ENCODE peak calls at places on chromosomes 12 and 14, in eight cellular contexts. T is Peyer's patch, G is uterus, O is testis, L is endothelial cell of umbilical vein, B is stomach, R is suprapubic skin, Q is prostate gland. V is an unnamed sample. For H3K9me3, the result is how much of the 10 kb centered on the place peaks cover.

GRCh38 chr14:90487031-90487430 is 90.2 kb downstream of the CALM1 start:
- DNase-seq in T (no peak), G (no peak), O (no peak), L (peak), B (no peak), R (no peak), Q (no peak), V (no peak)

GRCh38 chr12:14970467-14970866 is 2.4 kb upstream of the PDE6H start:
- DNase-seq in T (no peak), G (no peak), O (no peak), L (no peak), B (no peak), R (no peak), Q (no peak), V (no peak)

GRCh38 chr12:85179680-85180300 is 100.2 kb upstream of the ALX1 start:
- DNase-seq in T (no peak), G (no peak), O (no peak), L (peak), B (no peak), R (no peak), Q (no peak), V (no peak)

GRCh38 chr14:73723411-73723798 is 9.2 kb upstream of the PNMA1 start:
- DNase-seq in T (no peak), G (no peak), O (no peak), L (no peak), B (no peak), R (no peak), Q (no peak), V (no peak)

GRCh38 chr12:53964315-53964713 is 8.6 kb upstream of the HOXC11 start:
- DNase-seq in T (no peak), G (no peak), O (no peak), L (no peak), B (no peak), R (no peak), Q (no peak), V (no peak)

GRCh38 chr12:78002878-78003277 is 172.2 kb downstream of the NAV3 start:
- DNase-seq in T (no peak), G (no peak), O (no peak), L (no peak), B (no peak), R (no peak), Q (no peak), V (no peak)

GRCh38 chr12:22046090-22046967 is at the start of gene CMAS:
- DNase-seq in T (peak), G (peak), O (peak), L (peak), B (peak), R (peak), Q (peak), V (peak)

GRCh38 chr14:102593841-102594170 is 1.4 kb downstream of the RCOR1 start:
- DNase-seq in T (no peak), G (no peak), O (no peak), L (peak), B (no peak), R (no peak), Q (no peak), V (no peak)

GRCh38 chr12:11894890-11895289 is 175.8 kb upstream of the BCL2L14 start:
- DNase-seq in T (no peak), G (no peak), O (no peak), L (no peak), B (no peak), R (no peak), Q (no peak), V (no peak)

GRCh38 chr12:7542813-7543212 is 39.2 kb upstream of the CD163 start:
- DNase-seq in T (no peak), G (no peak), O (no peak), L (no peak), B (no peak), R (no peak), Q (no peak), V (no peak)

GRCh38 chr12:80299976-80300375 is 144.1 kb upstream of the PTPRQ start:
- DNase-seq in T (no peak), G (no peak), O (no peak), L (no peak), B (no peak), R (no peak), Q (no peak), V (no peak)

GRCh38 chr14:69951263-69951662 is 72.0 kb downstream of the SMOC1 start:
- DNase-seq in T (no peak), G (no peak), O (no peak), L (no peak), B (no peak), R (no peak), Q (no peak), V (no peak)

GRCh38 chr12:50110762-50111416 is 1.1 kb upstream of the COX14 start:
- DNase-seq in T (peak), G (peak), O (peak), L (no peak), B (peak), R (no peak), Q (peak), V (peak)

GRCh38 chr14:82359201-82359600 is 825.5 kb upstream of the SEL1L start:
- DNase-seq in T (no peak), G (no peak), O (no peak), L (no peak), B (no peak), R (no peak), Q (no peak), V (no peak)
- H3K9me3 ChIP-seq in T (under half), G (under half), O (under half), L (under half), B (under half), R (under half), Q (under half), V (under half)

GRCh38 chr12:13570005-13570694 is 373.6 kb downstream of the EMP1 start:
- DNase-seq in T (no peak), G (no peak), O (no peak), L (no peak), B (no peak), R (no peak), Q (no peak), V (no peak)
- TF ChIP-seq POLR2A in T (no peak), G (no peak), O (no peak), L (no peak), B (no peak), R (no peak), Q (no peak), V (no peak)

DNA sequence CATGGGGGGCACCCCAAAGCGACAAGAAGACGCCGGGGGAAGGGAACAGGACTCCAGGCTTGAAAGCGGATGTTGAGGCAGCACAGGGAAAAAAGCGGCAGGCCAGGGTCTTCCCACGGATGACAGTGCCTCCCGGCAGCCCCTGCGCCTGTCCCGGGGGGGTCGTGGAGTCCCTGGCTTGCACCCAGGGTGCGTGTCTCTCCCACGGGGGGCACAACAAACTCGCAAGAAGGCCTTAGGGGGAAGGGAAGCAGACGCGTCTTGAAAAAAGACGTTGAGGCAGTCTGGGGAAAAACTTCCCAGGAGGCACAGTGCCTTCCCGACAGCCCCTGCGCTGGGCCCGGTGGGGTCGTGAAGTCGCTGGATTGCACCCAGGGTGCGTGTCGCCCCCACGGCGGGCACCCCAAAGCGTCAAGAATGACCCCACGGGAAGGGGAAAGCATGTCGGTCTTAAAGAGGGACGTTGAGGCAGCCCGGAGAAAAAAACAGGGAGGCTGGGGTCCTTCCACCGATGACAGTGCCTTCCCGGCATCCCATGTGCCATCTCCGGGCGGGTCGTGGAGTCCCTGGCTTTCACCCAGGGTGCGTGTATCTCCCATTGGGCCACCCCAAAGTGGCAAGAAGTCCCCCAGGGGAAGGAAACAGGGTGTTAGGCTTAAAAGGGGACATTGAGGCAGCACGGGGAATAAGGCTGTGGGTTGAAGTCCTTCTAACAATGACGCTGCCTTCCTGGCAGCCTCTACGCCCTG is 159.9 kb upstream of the ALG10B start:
- DNase-seq in T (no peak), G (no peak), O (no peak), L (no peak), B (no peak), R (no peak), Q (no peak), V (no peak)
- H3K9me3 ChIP-seq in T (under half), G (under half), O (under half), L (under half), B (under half), R (under half), Q (under half), V (under half)

DNA sequence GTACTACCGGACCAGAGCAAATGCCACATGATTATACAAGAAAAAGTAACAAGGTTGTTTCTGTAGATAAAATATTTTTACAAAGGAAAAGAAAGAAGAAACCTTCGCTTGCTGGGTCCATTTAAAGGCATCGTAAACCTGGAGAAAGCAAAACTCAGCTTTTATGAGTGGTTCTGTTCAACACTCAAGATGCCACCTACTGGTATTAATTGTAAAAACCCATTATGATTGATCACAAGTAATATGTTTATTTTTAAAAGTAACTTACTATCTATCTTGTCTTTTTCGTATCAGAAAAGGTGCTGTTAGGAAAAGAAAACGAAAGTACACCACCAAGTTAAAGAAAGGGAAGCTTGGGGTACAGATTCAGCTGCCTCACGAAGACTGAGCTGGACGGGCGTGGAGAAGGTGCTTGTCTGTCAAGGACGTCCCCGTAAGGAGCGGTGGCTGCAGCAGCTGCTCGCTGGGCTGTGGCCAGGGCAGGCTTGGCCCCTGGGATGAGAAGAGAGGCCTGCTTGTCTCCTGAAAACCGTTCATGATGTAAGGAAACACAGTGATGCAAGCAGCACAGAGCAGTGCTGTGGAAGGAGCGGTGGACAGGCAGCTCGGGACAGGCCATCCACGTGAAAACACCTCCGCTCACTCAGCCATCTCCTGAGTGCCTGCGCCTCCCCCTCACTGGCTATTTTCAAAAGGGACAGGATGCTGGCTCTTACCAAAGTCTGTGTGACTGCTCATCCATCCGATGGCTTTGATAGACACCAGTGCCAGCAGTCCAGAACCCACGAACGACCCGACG is 25.0 kb downstream of the SLC15A4 start:
- DNase-seq in T (no peak), G (no peak), O (no peak), L (peak), B (no peak), R (no peak), Q (no peak), V (peak)
- TF ChIP-seq POLR2A in T (no peak), G (no peak), O (no peak), L (no peak), B (no peak), R (no peak), Q (no peak), V (no peak)

GRCh38 chr14:25908707-25909106 is 689.1 kb downstream of the NOVA1 start:
- DNase-seq in T (no peak), G (no peak), O (no peak), L (no peak), B (no peak), R (no peak), Q (no peak), V (no peak)
- H3K9me3 ChIP-seq in T (under half), G (under half), O (under half), L (under half), B (under half), R (under half), Q (under half), V (under half)

GRCh38 chr14:62736426-62737043 is 308.7 kb downstream of the KCNH5 start:
- DNase-seq in T (no peak), G (no peak), O (no peak), L (no peak), B (no peak), R (no peak), Q (no peak), V (no peak)
- TF ChIP-seq POLR2A in T (no peak), G (no peak), O (no peak), L (no peak), B (no peak), R (no peak), Q (no peak), V (no peak)

GRCh38 chr14:105871590-105871989 is 345.2 kb downstream of the TMEM121 start:
- DNase-seq in T (no peak), G (no peak), O (no peak), L (no peak), B (no peak), R (no peak), Q (no peak), V (no peak)
- H3K9me3 ChIP-seq in T (under half), G (under half), O (under half), L (under half), B (under half), R (under half), Q (under half), V (under half)

V was measured in thyroid gland.